ENCODE peak calls at places on chromosome 19, in four cellular contexts. M is AG09319, X is HAP-1, V is IMR-90. D is an unnamed sample.

GRCh38 chr19:8145969-8146368 is 3.4 kb downstream of the FBN3 start:
- DNase-seq in M (no peak), X (peak; percentile 61), V (no peak), D (no peak)

GRCh38 chr19:35720648-35721047 is 2.8 kb downstream of the KMT2B start:
- DNase-seq in M (no peak), X (no peak), V (no peak), D (no peak)

GRCh38 chr19:49983645-49984229 is 22.8 kb upstream of the SIGLEC11 start:
- DNase-seq in M (peak; percentile 7), X (peak; percentile 85), V (peak; percentile 37), D (peak; percentile 75)

GRCh38 chr19:35240322-35240721 is 8.5 kb upstream of the LSR start:
- DNase-seq in M (no peak), X (no peak), V (no peak), D (no peak)

GRCh38 chr19:39926170-39926755 is 8.2 kb downstream of the FCGBP start:
- DNase-seq in M (no peak), X (no peak), V (no peak), D (no peak)

GRCh38 chr19:12825259-12826131 is 8.9 kb downstream of the RTBDN start:
- DNase-seq in M (no peak), X (peak; percentile 92), V (no peak), D (peak; percentile 41)

GRCh38 chr19:17470204-17470841 is at the start of gene SLC27A1:
- DNase-seq in M (peak; percentile 98), X (peak; percentile 100), V (peak; percentile 98), D (peak; percentile 98)

GRCh38 chr19:29810504-29810871 is 1.3 kb upstream of the CCNE1 start:
- DNase-seq in M (no peak), X (peak; percentile 42), V (peak; percentile 33), D (no peak)

GRCh38 chr19:54388001-54388802 is 23.5 kb upstream of the LAIR1 start:
- DNase-seq in M (no peak), X (peak; percentile 33), V (no peak), D (peak; percentile 49)

GRCh38 chr19:39046037-39046821 is 13.9 kb upstream of the FBXO27 start:
- DNase-seq in M (no peak), X (peak; percentile 18), V (no peak), D (peak; percentile 32)

GRCh38 chr19:56477429-56478338 is 539 bp upstream of the ZNF667 start:
- DNase-seq in M (peak; percentile 71), X (no peak), V (peak; percentile 91), D (peak; percentile 83)

GRCh38 chr19:5870986-5871394 is 650 bp upstream of the FUT5 start:
- DNase-seq in M (no peak), X (no peak), V (no peak), D (no peak)

GRCh38 chr19:1570836-1571235 is 2.7 kb upstream of the MEX3D start:
- DNase-seq in M (no peak), X (no peak), V (no peak), D (no peak)

GRCh38 chr19:31821346-31821745 is 472.1 kb upstream of the TSHZ3 start:
- DNase-seq in M (no peak), X (no peak), V (no peak), D (no peak)

GRCh38 chr19:44753932-44754742 is 5.6 kb downstream of the BCL3 start:
- DNase-seq in M (peak; percentile 67), X (peak; percentile 91), V (peak; percentile 77), D (peak; percentile 66)

GRCh38 chr19:35045667-35046300 is 4.3 kb downstream of the HPN start:
- DNase-seq in M (no peak), X (peak; percentile 57), V (peak; percentile 28), D (peak; percentile 65)

GRCh38 chr19:41570639-41571112 is 5.3 kb upstream of the CEACAM21 start:
- DNase-seq in M (peak; percentile 32), X (peak; percentile 84), V (peak; percentile 57), D (peak; percentile 89)

GRCh38 chr19:55082023-55082851 is 6.6 kb downstream of the EPS8L1 start:
- DNase-seq in M (no peak), X (peak; percentile 88), V (peak; percentile 42), D (peak; percentile 77)

GRCh38 chr19:35788205-35788960 is 13.0 kb downstream of the ARHGAP33 start:
- DNase-seq in M (no peak), X (no peak), V (no peak), D (no peak)